ENCODE peak calls at places on chromosomes 3 and 15, in six cellular contexts. O is CD8-positive, alpha-beta T cell; D is IMR-90; E is BE2C; C is HAP-1; H is left lung. W is an unnamed sample.

GRCh38 chr15:98649996-98650870 is 1.9 kb downstream of the IGF1R start:
- DNase-seq in O (peak; percentile 68), D (peak; percentile 39), E (peak; percentile 44), C (peak; percentile 61), H (peak; percentile 86), W (peak; percentile 79)

GRCh38 chr3:179196098-179196497 is 47.9 kb downstream of the PIK3CA start:
- DNase-seq in O (peak; percentile 23), D (peak; percentile 89), E (no peak), C (no peak), H (no peak), W (no peak)

GRCh38 chr3:47404420-47404819 is 23.6 kb downstream of the PTPN23 start:
- DNase-seq in O (no peak), D (no peak), E (no peak), C (no peak), H (no peak), W (no peak)

GRCh38 chr15:41936649-41937567 is 35.4 kb downstream of the EHD4 start:
- DNase-seq in O (peak; percentile 83), D (peak; percentile 55), E (no peak), C (no peak), H (no peak), W (no peak)

GRCh38 chr15:71730277-71731144 is 79.8 kb upstream of the NR2E3 start:
- DNase-seq in O (no peak), D (peak; percentile 77), E (peak; percentile 56), C (peak; percentile 81), H (no peak), W (peak; percentile 64)

GRCh38 chr3:62529230-62529629 is 155.9 kb upstream of the FEZF2 start:
- DNase-seq in O (no peak), D (peak; percentile 8), E (peak; percentile 36), C (peak; percentile 80), H (no peak), W (peak; percentile 92)

GRCh38 chr15:70315431-70315830 is 217.7 kb upstream of the TLE3 start:
- DNase-seq in O (no peak), D (no peak), E (no peak), C (no peak), H (no peak), W (peak; percentile 48)

GRCh38 chr15:75673426-75674247 is 25.9 kb downstream of the SNX33 start:
- DNase-seq in O (no peak), D (peak; percentile 70), E (no peak), C (no peak), H (peak; percentile 51), W (no peak)

GRCh38 chr3:47647550-47647949 is 68.9 kb upstream of the CSPG5 start:
- DNase-seq in O (no peak), D (no peak), E (no peak), C (no peak), H (no peak), W (no peak)

GRCh38 chr15:33067456-33067855 is 127.1 kb downstream of the FMN1 start:
- DNase-seq in O (no peak), D (peak; percentile 91), E (no peak), C (no peak), H (no peak), W (peak; percentile 62)

DNA sequence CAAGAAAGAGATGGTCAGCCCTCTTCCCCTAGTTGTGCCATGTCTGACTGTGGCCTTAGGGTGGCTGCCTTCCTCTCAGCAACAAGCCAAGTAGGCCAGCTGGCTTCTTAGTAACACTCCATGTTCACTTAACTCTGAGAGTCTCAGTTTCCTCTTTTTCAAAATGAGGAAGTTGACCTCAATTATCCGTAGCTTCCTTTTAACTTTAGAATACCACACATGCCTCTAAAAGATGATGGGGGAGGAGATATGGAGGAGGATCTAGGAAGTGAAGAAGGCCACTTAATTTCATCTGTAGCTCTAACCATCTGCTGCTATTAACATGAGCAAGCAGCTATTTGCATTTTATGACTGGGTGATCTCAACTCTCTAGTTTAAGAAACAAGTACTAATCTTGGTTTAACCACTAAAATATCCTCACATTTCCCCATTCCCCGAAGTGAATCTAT is 32.9 kb downstream of the CD200R1L start:
- DNase-seq in O (no peak), D (peak; percentile 62), E (no peak), C (no peak), H (no peak), W (no peak)
- H3K4me1 ChIP-seq in O (no peaks in the 10 kb centered on the region), D (peaks cover 27% of the 10 kb centered on the region), E (peaks cover 10% of the 10 kb centered on the region), C (no peaks in the 10 kb centered on the region), H (peaks cover 28% of the 10 kb centered on the region), W (peaks cover 7% of the 10 kb centered on the region)

GRCh38 chr3:197366301-197367044 is 68.1 kb upstream of the DLG1 start:
- DNase-seq in O (no peak), D (no peak), E (no peak), C (no peak), H (no peak), W (no peak)

GRCh38 chr3:197369545-197369944 is 71.1 kb upstream of the DLG1 start:
- DNase-seq in O (no peak), D (no peak), E (no peak), C (no peak), H (no peak), W (peak; percentile 17)

GRCh38 chr3:197368330-197368729 is 69.9 kb upstream of the DLG1 start:
- DNase-seq in O (no peak), D (no peak), E (no peak), C (no peak), H (no peak), W (peak; percentile 73)

GRCh38 chr3:197367081-197367780 is 68.8 kb upstream of the DLG1 start:
- DNase-seq in O (no peak), D (peak; percentile 82), E (peak; percentile 27), C (no peak), H (peak; percentile 92), W (peak; percentile 77)

DNA sequence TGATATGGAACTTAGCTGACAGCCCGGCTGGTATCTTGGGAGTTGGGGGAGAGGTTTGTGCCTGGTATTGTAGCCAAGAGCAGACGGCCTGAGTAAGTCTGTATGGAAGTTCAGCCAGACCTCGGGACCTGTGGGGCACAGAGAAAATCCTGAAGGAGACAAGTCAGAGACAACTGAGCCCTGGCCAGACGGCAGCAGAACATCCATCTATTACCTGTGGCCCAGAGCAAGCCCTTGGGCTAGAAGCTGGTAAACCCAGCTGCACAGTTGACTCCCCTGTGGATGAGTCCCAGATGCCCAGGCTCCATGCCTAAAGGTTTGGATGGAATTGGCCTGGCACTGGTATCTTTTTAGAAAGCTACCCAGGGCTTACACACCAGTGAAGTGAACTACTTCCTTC is 70.4 kb upstream of the DLG1 start:
- DNase-seq in O (no peak), D (no peak), E (no peak), C (no peak), H (no peak), W (peak; percentile 46)
- H3K4me1 ChIP-seq in O (no peaks in the 10 kb centered on the region), D (peaks cover 24% of the 10 kb centered on the region), E (peaks cover 10% of the 10 kb centered on the region), C (peaks cover 4% of the 10 kb centered on the region), H (no peaks in the 10 kb centered on the region), W (peaks cover 16% of the 10 kb centered on the region)

GRCh38 chr3:72383896-72384295 is 464.3 kb downstream of the SHQ1 start:
- DNase-seq in O (no peak), D (no peak), E (no peak), C (no peak), H (no peak), W (no peak)
- H3K4me1 ChIP-seq in O (peaks cover 12% of the 10 kb centered on the region), D (peaks cover 5% of the 10 kb centered on the region), E (peaks cover 26% of the 10 kb centered on the region), C (peaks cover 39% of the 10 kb centered on the region), H (peaks cover 79% of the 10 kb centered on the region), W (no peaks in the 10 kb centered on the region)

DNA sequence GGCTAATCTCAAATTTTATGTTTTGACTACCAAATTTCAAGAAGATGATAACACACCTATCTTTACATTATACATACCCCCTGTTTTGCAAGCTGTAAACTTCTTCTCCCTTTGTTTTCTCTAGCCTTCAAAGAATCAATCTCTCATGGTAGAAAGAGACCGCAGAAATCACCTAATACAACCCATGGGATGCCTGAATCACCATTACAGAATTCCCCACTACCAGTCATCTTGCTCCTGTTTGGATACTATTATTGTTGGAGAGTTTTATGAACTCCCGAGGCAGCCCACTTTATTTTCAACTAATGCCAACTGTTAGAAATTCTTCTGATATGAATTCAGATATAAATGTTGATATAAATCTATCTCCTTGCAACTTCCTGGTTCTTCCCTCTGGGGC is 110.9 kb downstream of the FRMD5 start:
- DNase-seq in O (no peak), D (no peak), E (no peak), C (no peak), H (no peak), W (no peak)
- H3K4me1 ChIP-seq in O (no peaks in the 10 kb centered on the region), D (peaks cover 7% of the 10 kb centered on the region), E (peaks cover 7% of the 10 kb centered on the region), C (no peaks in the 10 kb centered on the region), H (no peaks in the 10 kb centered on the region), W (no peaks in the 10 kb centered on the region)

GRCh38 chr3:12959395-12959794 is 113.8 kb downstream of the IQSEC1 start:
- DNase-seq in O (no peak), D (no peak), E (no peak), C (peak; percentile 56), H (no peak), W (no peak)
- H3K4me1 ChIP-seq in O (peaks cover 64% of the 10 kb centered on the region), D (peaks cover 12% of the 10 kb centered on the region), E (no peaks in the 10 kb centered on the region), C (peaks cover 20% of the 10 kb centered on the region), H (peaks cover 95% of the 10 kb centered on the region), W (no peaks in the 10 kb centered on the region)

GRCh38 chr3:12946134-12946533 is 104.8 kb upstream of the RPL32 start:
- DNase-seq in O (no peak), D (no peak), E (no peak), C (no peak), H (no peak), W (no peak)
- H3K4me1 ChIP-seq in O (peaks cover 32% of the 10 kb centered on the region), D (peaks cover 21% of the 10 kb centered on the region), E (no peaks in the 10 kb centered on the region), C (no peaks in the 10 kb centered on the region), H (peaks cover 37% of the 10 kb centered on the region), W (peaks cover 4% of the 10 kb centered on the region)